ENCODE peak calls at places on chromosomes 2 and 18, in six cellular contexts. C is stomach, T is sigmoid colon, X is HepG2, V is HL-60, N is K562. A is an unnamed sample.

GRCh38 chr2:42569116-42569711 is 782 bp downstream of the MTA3 start:
- DNase-seq in C (peak), T (peak), X (peak), V (no peak), N (peak), A (peak)

GRCh38 chr2:218569038-218569431 is 396 bp downstream of the CNOT9 start:
- DNase-seq in C (peak), T (peak), X (peak), V (peak), N (no peak), A (peak)

GRCh38 chr2:237806334-237806733 is 7.8 kb downstream of the RBM44 start:
- DNase-seq in C (no peak), T (no peak), X (no peak), V (no peak), N (no peak), A (no peak)

GRCh38 chr2:232333361-232334135 is 45.0 kb upstream of the ALPP start:
- DNase-seq in C (no peak), T (peak), X (peak), V (no peak), N (peak), A (peak)

GRCh38 chr2:98669675-98670074 is 61.3 kb downstream of the MGAT4A start:
- DNase-seq in C (no peak), T (no peak), X (no peak), V (no peak), N (no peak), A (no peak)

GRCh38 chr2:98502556-98503335 is 58.1 kb downstream of the INPP4A start:
- DNase-seq in C (no peak), T (peak), X (no peak), V (no peak), N (no peak), A (no peak)

GRCh38 chr2:120253021-120253882 is 600 bp downstream of the RALB start:
- DNase-seq in C (peak), T (peak), X (peak), V (peak), N (peak), A (peak)

GRCh38 chr2:100741880-100742814 is 77.8 kb upstream of the NPAS2 start:
- DNase-seq in C (no peak), T (peak), X (peak), V (no peak), N (no peak), A (no peak)

GRCh38 chr18:49920731-49921130 is 107.4 kb upstream of the ACAA2 start:
- DNase-seq in C (no peak), T (no peak), X (no peak), V (no peak), N (no peak), A (no peak)

GRCh38 chr2:240351826-240352426 is 83.5 kb upstream of the GPC1 start:
- DNase-seq in C (no peak), T (peak), X (no peak), V (no peak), N (no peak), A (no peak)

GRCh38 chr2:112582314-112582746 is 2.1 kb upstream of the CHCHD5 start:
- DNase-seq in C (no peak), T (no peak), X (peak), V (peak), N (peak), A (no peak)

GRCh38 chr2:136932700-136933099 is 167.4 kb downstream of the THSD7B start:
- DNase-seq in C (no peak), T (no peak), X (peak), V (peak), N (no peak), A (no peak)

GRCh38 chr2:61443342-61444041 is 27.4 kb downstream of the USP34 start:
- DNase-seq in C (no peak), T (no peak), X (peak), V (no peak), N (no peak), A (no peak)

GRCh38 chr2:107337209-107337898 is 451.4 kb upstream of the ST6GAL2 start:
- DNase-seq in C (no peak), T (no peak), X (no peak), V (no peak), N (no peak), A (no peak)

GRCh38 chr2:49219741-49220140 is 65.4 kb upstream of the FSHR start:
- DNase-seq in C (no peak), T (no peak), X (no peak), V (no peak), N (no peak), A (no peak)

GRCh38 chr2:32874931-32875330 is 71.8 kb upstream of the LTBP1 start:
- DNase-seq in C (no peak), T (no peak), X (no peak), V (no peak), N (no peak), A (no peak)

GRCh38 chr2:230664844-230665243 is 47.8 kb upstream of the CAB39 start:
- DNase-seq in C (no peak), T (no peak), X (no peak), V (no peak), N (no peak), A (no peak)

GRCh38 chr2:200077838-200078237 is 122.5 kb downstream of the MAIP1 start:
- DNase-seq in C (no peak), T (no peak), X (no peak), V (no peak), N (no peak), A (no peak)

DNA sequence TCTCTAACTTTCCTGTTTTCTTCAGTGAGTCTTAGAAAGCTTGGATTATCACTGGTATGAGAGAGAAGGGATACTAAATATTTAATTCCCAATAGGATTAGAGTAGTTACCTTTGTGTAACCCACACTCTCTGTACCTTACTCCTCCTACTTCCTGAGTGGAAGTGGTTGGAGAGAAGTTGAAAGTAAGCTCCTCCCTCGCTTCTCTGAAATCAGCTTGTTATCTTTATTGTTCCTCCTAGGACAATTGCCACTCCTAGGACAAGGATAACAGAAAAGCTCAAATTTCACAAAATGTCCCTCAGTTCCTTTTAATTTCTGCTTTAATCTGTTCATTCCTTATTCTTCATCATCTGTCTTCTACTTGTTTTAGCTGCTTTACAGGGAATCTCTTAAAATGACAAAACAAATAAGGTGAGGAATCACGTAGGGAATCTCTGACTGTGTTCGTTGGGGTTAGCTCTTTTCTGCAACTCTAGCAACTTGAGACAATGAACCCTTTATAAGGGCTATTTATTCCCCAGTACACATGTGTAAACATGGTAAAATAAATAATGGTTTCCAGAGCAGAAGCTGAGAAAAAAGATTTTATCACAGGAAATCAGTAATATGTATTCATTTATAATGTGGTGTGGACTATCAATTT is 8.6 kb downstream of the ITPRID2 start:
- DNase-seq in C (no peak), T (no peak), X (peak), V (no peak), N (no peak), A (no peak)
- H3K27ac ChIP-seq in C (peak), T (no peak), X (peak), V (no peak), N (peak), A (no peak)

GRCh38 chr2:204737296-204737695 is 192.0 kb downstream of the PARD3B start:
- DNase-seq in C (no peak), T (no peak), X (no peak), V (no peak), N (no peak), A (no peak)
- TF ChIP-seq POLR2AphosphoS5 in C (no peak), T (no peak), X (no peak), V (no peak), N (no peak), A (no peak)

GRCh38 chr18:658947-659533 is 1.6 kb downstream of the TYMS start:
- DNase-seq in C (no peak), T (no peak), X (no peak), V (no peak), N (peak), A (no peak)
- H3K4me3 ChIP-seq in C (peak), T (no peak), X (peak), V (peak), N (peak), A (peak)

DNA sequence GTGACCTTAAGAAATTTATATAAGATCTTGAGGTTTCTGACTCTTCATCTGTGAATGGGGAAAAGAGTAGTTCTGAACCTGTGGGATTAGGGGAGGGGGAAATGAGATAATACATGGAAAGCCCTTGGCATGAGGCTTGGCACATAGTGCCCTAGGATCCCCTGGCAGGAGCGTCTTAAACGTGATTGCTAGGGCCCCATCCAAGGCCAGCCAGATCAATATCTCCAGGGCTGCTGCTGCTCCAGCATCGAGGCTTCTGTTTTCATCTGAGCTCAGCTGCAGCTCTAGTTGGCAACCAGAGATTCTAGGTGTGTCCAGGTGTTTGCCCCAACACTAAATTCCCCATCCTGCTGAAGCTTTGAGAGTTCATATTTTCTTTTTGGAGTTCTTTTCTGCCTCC is 71.0 kb downstream of the IL1R2 start:
- DNase-seq in C (no peak), T (no peak), X (no peak), V (no peak), N (no peak), A (no peak)
- H3K27ac ChIP-seq in C (peak), T (peak), X (peak), V (no peak), N (no peak), A (peak)

DNA sequence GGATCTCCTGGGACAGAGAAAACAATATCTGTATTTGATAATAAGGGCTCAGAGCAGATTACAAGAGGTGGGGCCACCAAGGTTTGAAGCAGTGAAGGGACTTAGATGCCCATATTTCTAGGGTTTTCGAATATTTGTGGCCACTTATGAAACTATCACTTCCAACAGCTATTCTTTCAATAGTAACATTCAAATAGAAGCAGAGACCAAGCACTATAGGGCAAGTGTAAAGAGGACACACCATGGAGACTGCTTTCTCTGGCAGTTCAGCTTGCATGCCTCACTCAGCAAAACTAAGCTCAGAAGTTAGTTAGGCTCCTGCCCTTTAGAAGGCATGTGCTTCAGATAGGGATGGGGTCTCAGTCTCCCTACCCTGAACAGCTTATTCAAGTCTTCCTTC is 10.3 kb downstream of the PSTPIP2 start:
- DNase-seq in C (no peak), T (no peak), X (no peak), V (no peak), N (no peak), A (no peak)
- TF ChIP-seq POLR2AphosphoS5 in C (no peak), T (no peak), X (no peak), V (no peak), N (no peak), A (no peak)

GRCh38 chr18:58533771-58534170 is 95.1 kb downstream of the ALPK2 start:
- DNase-seq in C (no peak), T (no peak), X (no peak), V (no peak), N (no peak), A (no peak)
- H3K4me3 ChIP-seq in C (no peak), T (no peak), X (no peak), V (no peak), N (no peak), A (no peak)

DNA sequence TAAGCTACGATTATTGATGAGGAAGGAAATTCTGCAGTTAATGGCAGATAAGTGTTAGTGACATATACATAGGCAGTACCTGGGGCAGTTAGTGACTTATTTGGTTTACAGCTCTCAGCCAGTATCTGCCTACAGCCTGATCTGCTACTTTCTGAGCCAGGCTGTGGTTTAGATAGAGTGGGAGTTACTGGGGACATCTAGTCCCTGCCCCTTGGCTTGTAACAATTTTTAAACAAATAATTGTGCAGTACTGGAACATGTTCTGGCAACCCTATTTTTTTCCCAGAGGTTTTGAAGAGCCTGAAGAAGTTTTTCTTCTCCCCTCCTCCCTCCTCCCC is 2.3 kb downstream of the KIF5C start:
- DNase-seq in C (no peak), T (no peak), X (no peak), V (no peak), N (no peak), A (no peak)
- H3K27ac ChIP-seq in C (no peak), T (peak), X (no peak), V (no peak), N (no peak), A (no peak)

GRCh38 chr18:42086288-42086687 is 131.3 kb downstream of the PIK3C3 start:
- DNase-seq in C (no peak), T (no peak), X (no peak), V (no peak), N (no peak), A (no peak)
- TF ChIP-seq POLR2AphosphoS5 in C (no peak), T (no peak), X (no peak), V (no peak), N (no peak), A (no peak)

A was measured in spleen.